ENCODE peak calls at places on chromosomes 3 and 15, in six cellular contexts. A is heart right ventricle; L is amniotic epithelial cell; E is CD4-positive, CD25-positive, alpha-beta regulatory T cell; R is SHP77; I is ACHN. H is an unnamed sample.

GRCh38 chr3:96478496-96478895 is 335.9 kb upstream of the EPHA6 start:
- DNase-seq in E (no peak), I (no peak), L (peak; percentile 81), A (no peak), R (no peak), H (no peak)

GRCh38 chr15:29139540-29140459 is 129.8 kb downstream of the NSMCE3 start:
- DNase-seq in A (no peak), E (no peak), R (peak; percentile 55), I (peak; percentile 53), L (peak; percentile 8), H (no peak)

GRCh38 chr3:134917631-134918030 is 122.6 kb downstream of the EPHB1 start:
- DNase-seq in I (no peak), R (no peak), E (no peak), L (no peak), A (no peak), H (no peak)

GRCh38 chr3:120140098-120140742 is 46.0 kb upstream of the GSK3B start:
- DNase-seq in I (no peak), R (no peak), A (no peak), E (no peak), L (no peak), H (no peak)

GRCh38 chr3:15451468-15452113 is 24.2 kb downstream of the EAF1 start:
- DNase-seq in E (no peak), A (no peak), R (no peak), I (no peak), L (no peak), H (no peak)

GRCh38 chr15:71788646-71789579 is 21.4 kb upstream of the NR2E3 start:
- DNase-seq in E (no peak), A (no peak), I (no peak), L (peak; percentile 62), R (no peak), H (no peak)

GRCh38 chr15:51104512-51104911 is 9.8 kb upstream of the TNFAIP8L3 start:
- DNase-seq in R (no peak), L (peak; percentile 45), I (no peak), E (no peak), A (peak; percentile 29), H (peak; percentile 57)

GRCh38 chr3:60365360-60365759 is 885.9 kb downstream of the FHIT start:
- DNase-seq in R (no peak), L (no peak), I (no peak), A (no peak), E (no peak), H (no peak)

GRCh38 chr15:33313491-33313890 is 2.7 kb downstream of the RYR3 start:
- DNase-seq in A (no peak), E (no peak), R (no peak), L (no peak), I (no peak), H (no peak)

GRCh38 chr15:96052572-96053038 is 277.9 kb upstream of the NR2F2 start:
- DNase-seq in R (peak; percentile 10), E (no peak), I (no peak), A (no peak), L (no peak), H (no peak)

H was measured in gastrocnemius medialis.